ENCODE peak calls at places on chromosomes 7 and 10, in five cellular contexts. D is pancreas, I is GM12878, K is fibroblast of lung, Q is dorsolateral prefrontal cortex. U is an unnamed sample.

GRCh38 chr10:132632851-132633684 is 95.5 kb downstream of the INPP5A start:
- DNase-seq in D (no peak), I (no peak), K (no peak), Q (peak; percentile 79), U (peak; percentile 72)

GRCh38 chr10:84590794-84591193 is 262.4 kb downstream of the CCSER2 start:
- DNase-seq in D (no peak), I (no peak), K (no peak), Q (no peak), U (no peak)

GRCh38 chr7:130430841-130431713 is 9.7 kb downstream of the CEP41 start:
- DNase-seq in D (no peak), I (no peak), K (peak; percentile 93), Q (no peak), U (peak; percentile 74)

GRCh38 chr10:28903716-28904115 is 226.4 kb downstream of the BAMBI start:
- DNase-seq in D (no peak), I (no peak), K (no peak), Q (no peak), U (no peak)

GRCh38 chr10:107686095-107686494 is 521.6 kb upstream of the SORCS1 start:
- DNase-seq in D (no peak), I (no peak), K (no peak), Q (no peak), U (no peak)

GRCh38 chr7:154862153-154862791 is 140.7 kb downstream of the PAXIP1 start:
- DNase-seq in D (no peak), I (no peak), K (no peak), Q (peak; percentile 60), U (no peak)

GRCh38 chr7:72805526-72806494 is 22.2 kb downstream of the TYW1B start:
- DNase-seq in D (no peak), I (no peak), K (peak; percentile 33), Q (no peak), U (peak; percentile 52)

GRCh38 chr10:124545346-124545745 is 83.7 kb downstream of the LHPP start:
- DNase-seq in D (no peak), I (no peak), K (no peak), Q (no peak), U (no peak)

GRCh38 chr7:138449580-138449979 is 10.5 kb upstream of the TRIM24 start:
- DNase-seq in D (no peak), I (no peak), K (no peak), Q (no peak), U (no peak)

GRCh38 chr10:21507066-21507669 is 18.3 kb downstream of the SKIDA1 start:
- DNase-seq in D (no peak), I (no peak), K (no peak), Q (no peak), U (no peak)

GRCh38 chr10:21509391-21510217 is 15.9 kb downstream of the SKIDA1 start:
- DNase-seq in D (no peak), I (no peak), K (no peak), Q (no peak), U (no peak)

GRCh38 chr10:21510218-21511070 is 15.0 kb downstream of the SKIDA1 start:
- DNase-seq in D (no peak), I (no peak), K (peak; percentile 48), Q (no peak), U (no peak)

GRCh38 chr10:21506351-21506750 is 19.1 kb downstream of the SKIDA1 start:
- DNase-seq in D (no peak), I (no peak), K (no peak), Q (no peak), U (no peak)

DNA sequence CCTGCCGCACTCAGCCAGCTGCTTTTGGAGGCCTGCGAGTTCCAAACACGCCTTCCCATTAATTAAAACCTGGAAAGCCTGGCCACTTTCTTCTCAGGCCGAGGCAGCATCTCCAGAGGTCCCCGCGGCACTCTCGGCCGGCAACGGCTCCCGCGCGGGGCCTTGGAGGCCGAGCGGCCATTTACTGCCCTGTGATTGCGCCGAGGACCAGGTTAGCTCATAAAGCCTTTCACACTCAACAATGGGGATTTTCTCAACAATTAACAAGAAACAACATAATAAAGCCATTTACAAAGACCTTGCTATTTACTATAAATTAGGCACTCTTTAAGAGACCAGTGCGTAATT is 16.5 kb downstream of the SKIDA1 start:
- DNase-seq in D (no peak), I (no peak), K (no peak), Q (no peak), U (no peak)
- H3K4me3 ChIP-seq in D (no peak overlapping the region), I (no peak overlapping the region), K (no peak overlapping the region), Q (peak overlapping the region; percentile 64), U (no peak overlapping the region)

GRCh38 chr7:135710417-135711138 is 17.4 kb downstream of the SLC13A4 start:
- DNase-seq in D (no peak), I (no peak), K (no peak), Q (no peak), U (no peak)
- TF ChIP-seq CTCF in D (peak; percentile 52), I (peak; percentile 21), K (peak; percentile 51), Q (peak; percentile 37), U (peak; percentile 61)

GRCh38 chr7:30752979-30753378 is 1.0 kb downstream of the INMT start:
- DNase-seq in D (peak; percentile 57), I (no peak), K (peak; percentile 69), Q (no peak), U (peak; percentile 92)
- H3K4me3 ChIP-seq in D (no peak overlapping the region), I (no peak overlapping the region), K (peak overlapping the region; percentile 56), Q (no peak overlapping the region), U (peak overlapping the region; percentile 45)

GRCh38 chr10:103451871-103452713 is at the start of gene CALHM2:
- DNase-seq in D (peak; percentile 51), I (no peak), K (peak; percentile 47), Q (peak; percentile 76), U (peak; percentile 55)
- TF ChIP-seq CTCF in D (no peak), I (no peak), K (no peak), Q (no peak), U (no peak)

DNA sequence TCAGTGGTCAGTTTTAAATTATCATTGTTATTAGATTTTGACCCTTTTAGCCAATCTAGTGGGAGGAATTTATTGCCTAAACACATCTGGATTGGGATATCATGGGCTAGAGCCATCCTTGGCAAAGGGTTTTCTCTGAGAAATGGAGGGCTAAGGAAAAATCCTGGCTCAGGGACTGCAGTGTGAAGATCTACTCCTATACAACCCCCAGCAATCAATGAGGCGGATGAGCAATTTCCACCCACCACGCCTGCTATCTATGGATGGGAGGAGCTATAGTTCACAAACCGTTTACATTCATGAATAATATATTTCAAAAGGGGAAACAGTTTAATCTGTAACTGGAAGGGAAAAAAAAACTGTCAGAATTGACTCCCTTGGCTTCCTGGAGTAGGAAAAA is 2.7 kb downstream of the CAV1 start:
- DNase-seq in D (no peak), I (no peak), K (peak; percentile 51), Q (no peak), U (peak; percentile 37)
- H3K4me3 ChIP-seq in D (no peak overlapping the region), I (no peak overlapping the region), K (peak overlapping the region; percentile 99), Q (peak overlapping the region; percentile 69), U (peak overlapping the region; percentile 95)

U was measured in fibroblast of the aortic adventitia.